ENCODE peak calls at places on chromosomes 3 and 15, in seven cellular contexts. Z is mesenchymal stem cell; E is Calu3; W is activated CD4-positive, CD25-positive, alpha-beta regulatory T cell treated with anti-CD3 and anti-CD28 coated beads, Interleukin-2, amount 50 U/mL, for 72 hours; G is NCI-H446; X is fibroblast of the aortic adventitia; S is ELR. L is an unnamed sample.

GRCh38 chr3:15276028-15276717 is 56.2 kb downstream of the SH3BP5 start:
- DNase-seq in Z (no peak), E (no peak), W (no peak), G (no peak), X (no peak), S (peak), L (no peak)

GRCh38 chr3:64078966-64079365 is 55.7 kb upstream of the PSMD6 start:
- DNase-seq in Z (no peak), E (no peak), W (no peak), G (peak), X (no peak), S (no peak), L (no peak)

GRCh38 chr3:11238880-11239279 is 33.3 kb upstream of the ATG7 start:
- DNase-seq in Z (peak), E (no peak), W (no peak), G (no peak), X (peak), S (peak), L (peak)

GRCh38 chr3:152317956-152318355 is 49.2 kb downstream of the MBNL1 start:
- DNase-seq in Z (peak), E (no peak), W (no peak), G (no peak), X (peak), S (peak), L (no peak)

GRCh38 chr3:192879346-192880031 is 38.2 kb downstream of the MB21D2 start:
- DNase-seq in Z (peak), E (peak), W (no peak), G (no peak), X (peak), S (peak), L (peak)

GRCh38 chr3:36969540-36970432 is 23.1 kb downstream of the EPM2AIP1 start:
- DNase-seq in Z (peak), E (no peak), W (no peak), G (peak), X (peak), S (peak), L (no peak)

GRCh38 chr3:138915503-138916498 is 31.1 kb downstream of the FOXL2 start:
- DNase-seq in Z (peak), E (peak), W (peak), G (peak), X (peak), S (peak), L (peak)

GRCh38 chr3:21390136-21390535 is 360.9 kb downstream of the ZNF385D start:
- DNase-seq in Z (no peak), E (no peak), W (no peak), G (no peak), X (peak), S (peak), L (no peak)

GRCh38 chr15:82805994-82806406 is at the start of gene FSD2:
- DNase-seq in Z (peak), E (no peak), W (no peak), G (no peak), X (no peak), S (no peak), L (no peak)

GRCh38 chr3:105166893-105167292 is 199.8 kb upstream of the ALCAM start:
- DNase-seq in Z (no peak), E (no peak), W (no peak), G (no peak), X (peak), S (no peak), L (no peak)

GRCh38 chr3:113423699-113424098 is 17.6 kb downstream of the CFAP44 start:
- DNase-seq in Z (no peak), E (no peak), W (no peak), G (no peak), X (no peak), S (no peak), L (no peak)

GRCh38 chr3:108605028-108605427 is 15.5 kb downstream of the DZIP3 start:
- DNase-seq in Z (no peak), E (no peak), W (no peak), G (no peak), X (no peak), S (no peak), L (no peak)

GRCh38 chr15:58058729-58059128 is 6.8 kb downstream of the ALDH1A2 start:
- DNase-seq in Z (no peak), E (no peak), W (no peak), G (no peak), X (no peak), S (no peak), L (no peak)

GRCh38 chr15:40743466-40743865 is 11.6 kb downstream of the RMDN3 start:
- DNase-seq in Z (no peak), E (no peak), W (no peak), G (no peak), X (no peak), S (no peak), L (no peak)

GRCh38 chr3:50876947-50877346 is 202.2 kb downstream of the DOCK3 start:
- DNase-seq in Z (no peak), E (no peak), W (no peak), G (peak), X (no peak), S (no peak), L (no peak)

GRCh38 chr15:25737218-25737643 is 125.9 kb downstream of the ATP10A start:
- DNase-seq in Z (no peak), E (no peak), W (no peak), G (no peak), X (peak), S (no peak), L (no peak)

GRCh38 chr3:85572426-85572825 is 613.6 kb downstream of the CADM2 start:
- DNase-seq in Z (no peak), E (no peak), W (no peak), G (peak), X (no peak), S (no peak), L (no peak)

GRCh38 chr15:101526442-101526841 is 36.9 kb upstream of the PCSK6 start:
- DNase-seq in Z (no peak), E (no peak), W (no peak), G (no peak), X (no peak), S (no peak), L (no peak)

GRCh38 chr15:40192942-40193341 is 32.1 kb downstream of the BUB1B start:
- DNase-seq in Z (peak), E (no peak), W (no peak), G (peak), X (peak), S (peak), L (no peak)

GRCh38 chr3:195120199-195120556 is 150.8 kb downstream of the XXYLT1 start:
- DNase-seq in Z (no peak), E (no peak), W (no peak), G (no peak), X (no peak), S (no peak), L (no peak)

GRCh38 chr3:155946178-155946577 is 75.7 kb downstream of the GMPS start:
- DNase-seq in Z (peak), E (no peak), W (no peak), G (no peak), X (peak), S (peak), L (no peak)

GRCh38 chr15:29669823-29670222 is 152.4 kb downstream of the TJP1 start:
- DNase-seq in Z (peak), E (no peak), W (no peak), G (no peak), X (no peak), S (peak), L (no peak)

GRCh38 chr3:130743354-130743753 is 3.3 kb downstream of the PIK3R4 start:
- DNase-seq in Z (no peak), E (no peak), W (no peak), G (no peak), X (no peak), S (no peak), L (no peak)

GRCh38 chr3:33578325-33579180 is 138.3 kb upstream of the UBP1 start:
- DNase-seq in Z (peak), E (no peak), W (no peak), G (no peak), X (peak), S (peak), L (no peak)

GRCh38 chr3:195077611-195078540 is 193.1 kb downstream of the XXYLT1 start:
- DNase-seq in Z (no peak), E (no peak), W (no peak), G (no peak), X (no peak), S (no peak), L (no peak)

GRCh38 chr3:194472290-194472920 is 14.4 kb downstream of the ATP13A3 start:
- DNase-seq in Z (peak), E (peak), W (no peak), G (peak), X (peak), S (peak), L (peak)

GRCh38 chr15:63052128-63052826 is 9.7 kb downstream of the TPM1 start:
- DNase-seq in Z (peak), E (no peak), W (no peak), G (no peak), X (no peak), S (no peak), L (no peak)

GRCh38 chr3:105798381-105798934 is 70.4 kb downstream of the CBLB start:
- DNase-seq in Z (no peak), E (no peak), W (no peak), G (no peak), X (no peak), S (no peak), L (no peak)

GRCh38 chr3:55875137-55875536 is 388.0 kb upstream of the WNT5A start:
- DNase-seq in Z (no peak), E (no peak), W (no peak), G (no peak), X (no peak), S (no peak), L (no peak)

GRCh38 chr15:89352476-89352875 is 17.9 kb upstream of the POLG start:
- DNase-seq in Z (no peak), E (no peak), W (no peak), G (no peak), X (no peak), S (no peak), L (no peak)

GRCh38 chr3:179148446-179149238 is 485 bp downstream of the PIK3CA start:
- DNase-seq in Z (peak), E (peak), W (peak), G (peak), X (peak), S (peak), L (no peak)

GRCh38 chr3:119856695-119857094 is 74.8 kb downstream of the NR1I2 start:
- DNase-seq in Z (no peak), E (no peak), W (no peak), G (no peak), X (no peak), S (peak), L (no peak)

GRCh38 chr3:182738583-182739514 is 54.5 kb upstream of the ATP11B start:
- DNase-seq in Z (no peak), E (peak), W (no peak), G (no peak), X (no peak), S (no peak), L (peak)

GRCh38 chr3:108459225-108459624 is 51.2 kb downstream of the MYH15 start:
- DNase-seq in Z (no peak), E (no peak), W (no peak), G (no peak), X (no peak), S (no peak), L (no peak)

GRCh38 chr15:95549168-95549738 is 781.2 kb upstream of the NR2F2 start:
- DNase-seq in Z (no peak), E (no peak), W (no peak), G (no peak), X (no peak), S (no peak), L (no peak)

GRCh38 chr3:10286596-10287295 is 6.0 kb downstream of the GHRL start:
- DNase-seq in Z (peak), E (peak), W (no peak), G (peak), X (peak), S (peak), L (peak)